ENCODE peak calls at places on chromosome 20, in six cellular contexts. One of them, this sample, is unnamed. For H3K4me1, the result is how much of the 10 kb centered on the place peaks cover.

GRCh38 chr20:57661201-57662027 is 41.2 kb upstream of the ZBP1 start:
- DNase-seq in right atrium auricular region: no peak
- DNase-seq in pancreas: peak
- DNase-seq in ovary: peak
- DNase-seq in mesenchymal stem cell: no peak
- DNase-seq in IMR-90: no peak
- DNase-seq in this sample: no peak

GRCh38 chr20:10662661-10663458 is 10.9 kb downstream of the JAG1 start:
- DNase-seq in right atrium auricular region: peak
- DNase-seq in pancreas: no peak
- DNase-seq in ovary: no peak
- DNase-seq in mesenchymal stem cell: no peak
- DNase-seq in IMR-90: no peak
- DNase-seq in this sample: no peak

GRCh38 chr20:17470521-17470920 is 60.7 kb downstream of the BFSP1 start:
- DNase-seq in right atrium auricular region: no peak
- DNase-seq in pancreas: no peak
- DNase-seq in ovary: no peak
- DNase-seq in mesenchymal stem cell: no peak
- DNase-seq in IMR-90: no peak
- DNase-seq in this sample: no peak

GRCh38 chr20:46979603-46980241 is 85.1 kb downstream of the EYA2 start:
- DNase-seq in right atrium auricular region: no peak
- DNase-seq in pancreas: no peak
- DNase-seq in ovary: no peak
- DNase-seq in mesenchymal stem cell: no peak
- DNase-seq in IMR-90: no peak
- DNase-seq in this sample: no peak

GRCh38 chr20:20500312-20500711 is 132.4 kb downstream of the INSM1 start:
- DNase-seq in right atrium auricular region: no peak
- DNase-seq in pancreas: no peak
- DNase-seq in ovary: no peak
- DNase-seq in mesenchymal stem cell: no peak
- DNase-seq in IMR-90: no peak
- DNase-seq in this sample: no peak

GRCh38 chr20:35490736-35491181 is 35.4 kb downstream of the CEP250 start:
- DNase-seq in right atrium auricular region: no peak
- DNase-seq in pancreas: no peak
- DNase-seq in ovary: no peak
- DNase-seq in mesenchymal stem cell: no peak
- DNase-seq in IMR-90: no peak
- DNase-seq in this sample: no peak

GRCh38 chr20:32594204-32594603 is 9.1 kb upstream of the NOL4L start:
- DNase-seq in right atrium auricular region: no peak
- DNase-seq in pancreas: no peak
- DNase-seq in ovary: no peak
- DNase-seq in mesenchymal stem cell: no peak
- DNase-seq in IMR-90: no peak
- DNase-seq in this sample: no peak

GRCh38 chr20:13364278-13365170 is 143.4 kb downstream of the ISM1 start:
- DNase-seq in right atrium auricular region: no peak
- DNase-seq in pancreas: no peak
- DNase-seq in ovary: no peak
- DNase-seq in mesenchymal stem cell: no peak
- DNase-seq in IMR-90: no peak
- DNase-seq in this sample: no peak

GRCh38 chr20:36162272-36162966 is 7.9 kb downstream of the EPB41L1 start:
- DNase-seq in right atrium auricular region: no peak
- DNase-seq in pancreas: peak
- DNase-seq in ovary: no peak
- DNase-seq in mesenchymal stem cell: no peak
- DNase-seq in IMR-90: peak
- DNase-seq in this sample: no peak

GRCh38 chr20:57326667-57327455 is 2.7 kb upstream of the SPO11 start:
- DNase-seq in right atrium auricular region: peak
- DNase-seq in pancreas: no peak
- DNase-seq in ovary: no peak
- DNase-seq in mesenchymal stem cell: no peak
- DNase-seq in IMR-90: no peak
- DNase-seq in this sample: peak

GRCh38 chr20:42191140-42191860 is 573.1 kb upstream of the CHD6 start:
- DNase-seq in right atrium auricular region: no peak
- DNase-seq in pancreas: no peak
- DNase-seq in ovary: no peak
- DNase-seq in mesenchymal stem cell: no peak
- DNase-seq in IMR-90: no peak
- DNase-seq in this sample: peak

GRCh38 chr20:38870733-38871559 is 55.3 kb upstream of the FAM83D start:
- DNase-seq in right atrium auricular region: no peak
- DNase-seq in pancreas: no peak
- DNase-seq in ovary: no peak
- DNase-seq in mesenchymal stem cell: no peak
- DNase-seq in IMR-90: peak
- DNase-seq in this sample: peak

GRCh38 chr20:19746396-19746795 is 11.7 kb upstream of the RIN2 start:
- DNase-seq in right atrium auricular region: no peak
- DNase-seq in pancreas: no peak
- DNase-seq in ovary: no peak
- DNase-seq in mesenchymal stem cell: no peak
- DNase-seq in IMR-90: no peak
- DNase-seq in this sample: no peak

GRCh38 chr20:64254156-64254555 is 1.4 kb upstream of the PCMTD2 start:
- DNase-seq in right atrium auricular region: peak
- DNase-seq in pancreas: no peak
- DNase-seq in ovary: no peak
- DNase-seq in mesenchymal stem cell: no peak
- DNase-seq in IMR-90: no peak
- DNase-seq in this sample: no peak

GRCh38 chr20:19670829-19671228 is 87.2 kb upstream of the RIN2 start:
- DNase-seq in right atrium auricular region: no peak
- DNase-seq in pancreas: no peak
- DNase-seq in ovary: no peak
- DNase-seq in mesenchymal stem cell: no peak
- DNase-seq in IMR-90: no peak
- DNase-seq in this sample: no peak

GRCh38 chr20:41133709-41134361 is 3.5 kb upstream of the PLCG1 start:
- DNase-seq in right atrium auricular region: no peak
- DNase-seq in pancreas: no peak
- DNase-seq in ovary: no peak
- DNase-seq in mesenchymal stem cell: no peak
- DNase-seq in IMR-90: peak
- DNase-seq in this sample: peak

GRCh38 chr20:19699132-19699971 is 58.7 kb upstream of the RIN2 start:
- DNase-seq in right atrium auricular region: no peak
- DNase-seq in pancreas: no peak
- DNase-seq in ovary: no peak
- DNase-seq in mesenchymal stem cell: peak
- DNase-seq in IMR-90: peak
- DNase-seq in this sample: peak

GRCh38 chr20:9269280-9269971 is 200.5 kb downstream of the PLCB4 start:
- DNase-seq in right atrium auricular region: no peak
- DNase-seq in pancreas: no peak
- DNase-seq in ovary: no peak
- DNase-seq in mesenchymal stem cell: peak
- DNase-seq in IMR-90: peak
- DNase-seq in this sample: no peak

GRCh38 chr20:14599613-14600012 is 262.2 kb upstream of the FLRT3 start:
- DNase-seq in right atrium auricular region: no peak
- DNase-seq in pancreas: no peak
- DNase-seq in ovary: no peak
- DNase-seq in mesenchymal stem cell: no peak
- DNase-seq in IMR-90: no peak
- DNase-seq in this sample: no peak

GRCh38 chr20:58113706-58114105 is 114.7 kb downstream of the ANKRD60 start:
- DNase-seq in right atrium auricular region: no peak
- DNase-seq in pancreas: no peak
- DNase-seq in ovary: no peak
- DNase-seq in mesenchymal stem cell: no peak
- DNase-seq in IMR-90: no peak
- DNase-seq in this sample: no peak

GRCh38 chr20:46043556-46043955 is 14.5 kb downstream of the SLC12A5 start:
- DNase-seq in right atrium auricular region: no peak
- DNase-seq in pancreas: no peak
- DNase-seq in ovary: no peak
- DNase-seq in mesenchymal stem cell: no peak
- DNase-seq in IMR-90: no peak
- DNase-seq in this sample: no peak

DNA sequence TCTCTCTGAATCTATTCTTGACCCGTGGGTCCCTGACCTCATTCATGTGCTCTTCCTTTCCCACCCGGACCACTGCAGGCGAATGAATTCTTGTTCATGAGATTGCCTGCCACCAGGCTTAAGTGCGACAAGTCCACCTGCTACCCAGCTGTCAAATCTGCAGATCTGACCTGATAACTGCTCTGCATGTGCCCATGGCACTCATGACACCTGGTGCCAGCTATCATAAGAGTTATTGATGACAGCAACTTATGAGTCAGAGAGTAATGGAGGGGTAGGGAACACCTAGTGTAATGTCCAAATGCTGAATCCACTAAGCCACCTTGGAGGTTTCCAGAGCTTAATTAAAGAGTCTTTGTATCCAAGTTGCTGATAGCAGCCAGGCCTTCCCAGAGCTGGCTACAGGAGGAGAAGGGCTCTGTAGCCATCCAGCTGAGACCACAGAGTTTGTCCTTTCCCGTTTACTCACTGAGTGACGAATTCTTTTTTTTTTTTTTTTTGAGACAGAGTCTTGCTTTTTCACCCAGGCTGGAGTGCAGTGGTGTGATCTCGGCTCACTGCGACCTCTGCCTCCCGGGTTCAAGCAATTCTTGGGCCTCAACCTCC is 17.4 kb downstream of the SHLD1 start:
- DNase-seq in right atrium auricular region: no peak
- DNase-seq in pancreas: no peak
- DNase-seq in ovary: no peak
- DNase-seq in mesenchymal stem cell: no peak
- DNase-seq in IMR-90: no peak
- DNase-seq in this sample: no peak
- H3K4me1 ChIP-seq in right atrium auricular region: under half
- H3K4me1 ChIP-seq in pancreas: under half
- H3K4me1 ChIP-seq in ovary: under half
- H3K4me1 ChIP-seq in mesenchymal stem cell: under half
- H3K4me1 ChIP-seq in IMR-90: under half
- H3K4me1 ChIP-seq in this sample: under half

DNA sequence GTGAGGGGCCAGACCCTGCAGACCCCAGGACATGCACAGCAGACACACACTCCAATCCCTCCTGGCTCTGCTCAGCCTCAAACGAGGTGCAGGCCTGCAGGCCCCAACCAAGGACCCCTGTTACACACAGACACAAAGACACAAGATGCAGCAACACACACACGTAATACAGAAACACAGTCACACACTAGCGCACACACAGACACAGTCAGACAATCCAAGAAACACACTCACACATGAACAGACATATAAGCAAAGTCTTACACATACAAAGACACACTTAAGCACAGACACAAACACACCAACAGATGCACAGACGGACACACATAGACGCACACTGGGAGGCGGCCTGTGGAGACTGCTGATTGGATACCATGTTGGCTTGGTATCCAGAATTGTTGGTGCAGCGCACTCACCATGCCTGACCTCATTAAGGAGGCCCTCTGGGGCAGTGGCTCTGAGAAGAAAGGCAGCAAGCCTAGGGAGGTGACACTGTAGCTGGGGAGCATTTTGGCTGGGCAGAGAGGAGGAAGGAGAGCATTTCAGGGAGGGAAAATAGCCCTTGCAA is 1.6 kb upstream of the HSPA12B start:
- DNase-seq in right atrium auricular region: no peak
- DNase-seq in pancreas: no peak
- DNase-seq in ovary: no peak
- DNase-seq in mesenchymal stem cell: no peak
- DNase-seq in IMR-90: no peak
- DNase-seq in this sample: no peak
- H3K4me1 ChIP-seq in right atrium auricular region: under half
- H3K4me1 ChIP-seq in pancreas: under half
- H3K4me1 ChIP-seq in ovary: under half
- H3K4me1 ChIP-seq in mesenchymal stem cell: under half
- H3K4me1 ChIP-seq in IMR-90: under half
- H3K4me1 ChIP-seq in this sample: under half

DNA sequence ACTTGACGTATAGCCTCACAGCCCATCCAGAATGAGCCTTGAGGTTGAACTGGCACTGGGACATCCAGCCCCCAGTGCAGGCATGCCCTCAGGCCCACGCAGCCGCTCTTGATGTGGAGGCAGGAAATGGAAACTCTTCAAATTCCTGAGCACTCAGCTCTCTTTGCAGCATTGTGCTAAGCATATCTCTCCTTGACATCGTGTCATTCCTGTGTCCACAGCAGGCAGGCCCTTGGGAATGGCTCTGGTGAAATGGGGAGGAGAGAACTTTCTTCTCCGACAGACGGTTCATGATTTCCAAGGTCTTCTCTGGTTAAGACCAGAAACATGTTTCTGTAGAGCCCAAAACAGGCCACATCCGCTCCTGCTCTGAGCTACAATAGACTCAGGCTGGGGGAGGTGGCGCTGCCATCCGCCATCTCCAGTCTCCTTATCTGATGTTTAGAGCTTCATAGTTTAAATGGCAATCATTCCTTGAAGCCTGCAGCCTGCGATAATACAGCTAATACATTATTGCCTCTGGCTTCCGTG is 248.8 kb downstream of the CDH4 start:
- DNase-seq in right atrium auricular region: no peak
- DNase-seq in pancreas: no peak
- DNase-seq in ovary: no peak
- DNase-seq in mesenchymal stem cell: peak
- DNase-seq in IMR-90: peak
- DNase-seq in this sample: no peak
- H3K4me1 ChIP-seq in right atrium auricular region: under half
- H3K4me1 ChIP-seq in pancreas: under half
- H3K4me1 ChIP-seq in ovary: under half
- H3K4me1 ChIP-seq in mesenchymal stem cell: under half
- H3K4me1 ChIP-seq in IMR-90: under half
- H3K4me1 ChIP-seq in this sample: under half

DNA sequence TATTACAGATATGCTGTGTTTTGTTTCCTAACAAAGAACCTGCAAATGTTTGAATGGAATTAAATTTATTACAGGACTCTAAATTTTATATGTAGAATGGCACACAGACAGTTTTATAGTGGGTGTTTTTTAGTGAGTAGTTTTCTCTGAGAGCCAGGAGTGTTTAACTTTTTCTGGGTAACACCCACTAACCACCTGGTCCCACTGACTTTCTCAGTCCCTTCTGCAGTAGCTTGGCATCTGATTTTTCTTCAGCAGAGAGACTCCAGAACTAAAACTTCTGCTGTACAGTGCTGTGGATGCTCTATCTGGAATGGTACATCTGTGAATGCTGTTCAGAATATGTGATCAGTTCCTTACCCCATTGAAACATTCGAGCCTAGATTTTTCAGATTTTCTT is 6.3 kb downstream of the YWHAB start:
- DNase-seq in right atrium auricular region: no peak
- DNase-seq in pancreas: no peak
- DNase-seq in ovary: no peak
- DNase-seq in mesenchymal stem cell: no peak
- DNase-seq in IMR-90: no peak
- DNase-seq in this sample: no peak
- H3K4me1 ChIP-seq in right atrium auricular region: under half
- H3K4me1 ChIP-seq in pancreas: under half
- H3K4me1 ChIP-seq in ovary: under half
- H3K4me1 ChIP-seq in mesenchymal stem cell: under half
- H3K4me1 ChIP-seq in IMR-90: under half
- H3K4me1 ChIP-seq in this sample: under half